ENCODE peak calls at places on chromosomes 12 and 14, in seven cellular contexts. Z is ELR; F is BE2C; L is gastrocnemius medialis; X is tibial nerve; O is HT1080; V is activated effector memory CD4-positive, alpha-beta T cell treated with Interleukin-2 at 50 U/mL for 16 hours. D is an unnamed sample.

GRCh38 chr14:59116984-59117415 is 71.5 kb upstream of the DAAM1 start:
- DNase-seq in X (no peak), Z (peak; percentile 67), V (no peak), O (peak; percentile 93), L (no peak), F (no peak), D (no peak)

GRCh38 chr14:52080817-52081755 is 12.2 kb upstream of the NID2 start:
- DNase-seq in V (no peak), L (no peak), X (no peak), O (peak; percentile 90), F (no peak), Z (peak; percentile 96), D (no peak)

GRCh38 chr12:67364228-67364627 is 95.1 kb downstream of the CAND1 start:
- DNase-seq in V (no peak), O (no peak), Z (no peak), X (no peak), L (no peak), F (no peak), D (no peak)

GRCh38 chr12:51866762-51867161 is 18.2 kb upstream of the FIGNL2 start:
- DNase-seq in F (no peak), O (no peak), X (no peak), L (no peak), V (no peak), Z (no peak), D (no peak)

GRCh38 chr14:54220122-54220691 is 176.6 kb upstream of the CDKN3 start:
- DNase-seq in F (no peak), X (no peak), L (no peak), V (no peak), Z (peak; percentile 15), O (no peak), D (no peak)

GRCh38 chr12:13937735-13938134 is 43.7 kb downstream of the GRIN2B start:
- DNase-seq in O (no peak), L (no peak), Z (no peak), X (no peak), F (no peak), V (no peak), D (no peak)

GRCh38 chr12:132761032-132761910 is at the start of gene ANKLE2:
- DNase-seq in Z (peak; percentile 84), F (peak; percentile 62), V (peak; percentile 54), L (peak; percentile 28), O (peak; percentile 64), X (peak; percentile 17), D (no peak)

GRCh38 chr12:13606290-13606689 is 375.1 kb downstream of the GRIN2B start:
- DNase-seq in X (no peak), V (no peak), Z (no peak), F (no peak), L (no peak), O (no peak), D (no peak)

GRCh38 chr14:64995291-64995690 is 8.6 kb downstream of the FNTB start:
- DNase-seq in O (no peak), F (no peak), Z (peak; percentile 37), X (no peak), V (no peak), L (no peak), D (no peak)

GRCh38 chr12:4270016-4270669 is 3.4 kb upstream of the CCND2 start:
- DNase-seq in X (no peak), O (no peak), V (peak; percentile 31), F (no peak), L (no peak), Z (no peak), D (no peak)

GRCh38 chr12:10607885-10608458 is 5.4 kb downstream of the MAGOHB start:
- DNase-seq in Z (peak; percentile 68), F (peak; percentile 9), O (no peak), X (no peak), V (no peak), L (no peak), D (no peak)

GRCh38 chr12:91565246-91565645 is 382.6 kb upstream of the DCN start:
- DNase-seq in F (no peak), X (no peak), V (no peak), Z (no peak), O (no peak), L (no peak), D (no peak)

GRCh38 chr14:52801014-52801708 is 9.8 kb upstream of the GNPNAT1 start:
- DNase-seq in Z (peak; percentile 94), L (no peak), O (peak; percentile 71), F (no peak), X (no peak), V (no peak), D (no peak)

GRCh38 chr12:116434155-116435065 is 124.8 kb upstream of the MAP1LC3B2 start:
- DNase-seq in F (peak; percentile 78), X (peak; percentile 85), V (no peak), L (peak; percentile 79), Z (peak; percentile 94), O (peak; percentile 92), D (peak; percentile 88)

GRCh38 chr14:61337893-61338292 is 16.5 kb downstream of the PRKCH start:
- DNase-seq in Z (no peak), L (no peak), V (peak; percentile 71), O (no peak), F (no peak), X (no peak), D (no peak)

GRCh38 chr12:82650627-82651337 is 35.9 kb upstream of the TMTC2 start:
- DNase-seq in Z (peak; percentile 38), X (no peak), O (peak; percentile 96), F (no peak), V (peak; percentile 4), L (no peak), D (no peak)

GRCh38 chr12:115257791-115258190 is 573.8 kb upstream of the TBX3 start:
- DNase-seq in X (no peak), L (no peak), F (no peak), O (peak; percentile 54), V (no peak), Z (peak; percentile 73), D (no peak)

D was measured in uterus.